ENCODE peak calls at places on chromosomes 12 and 14, in nine cellular contexts. S is ovary, K is stomach, V is SK-N-SH, A is A549, D is tibial nerve, J is HepG2, O is suprapubic skin, P is GM12878. N is an unnamed sample. For H3K4me1, the result is how much of the 10 kb centered on the place peaks cover.

GRCh38 chr14:68979722-68980552 is 835 bp upstream of the ACTN1 start:
- DNase-seq in K (peak), A (peak), D (peak), V (no peak), S (peak), J (no peak), O (peak), P (no peak), N (peak)

GRCh38 chr14:64772394-64772950 is 68.2 kb downstream of the PLEKHG3 start:
- DNase-seq in P (no peak), S (peak), D (no peak), O (no peak), A (no peak), V (no peak), K (no peak), J (peak), N (no peak)

GRCh38 chr14:77498984-77499527 is 440 bp upstream of the ISM2 start:
- DNase-seq in A (no peak), D (no peak), V (no peak), K (peak), P (no peak), J (peak), O (no peak), S (no peak), N (no peak)

GRCh38 chr12:88553941-88554658 is 26.2 kb downstream of the KITLG start:
- DNase-seq in K (no peak), V (peak), D (no peak), P (no peak), J (peak), S (no peak), O (no peak), A (no peak), N (no peak)

GRCh38 chr12:109082751-109083150 is 10.5 kb downstream of the ALKBH2 start:
- DNase-seq in D (no peak), P (no peak), J (no peak), K (no peak), V (no peak), S (no peak), A (no peak), O (no peak), N (no peak)

GRCh38 chr12:6949063-6949594 is 2.0 kb upstream of the PTPN6 start:
- DNase-seq in V (peak), K (no peak), S (no peak), J (no peak), A (no peak), P (no peak), O (peak), D (no peak), N (no peak)

GRCh38 chr14:29220077-29220476 is 453.5 kb downstream of the FOXG1 start:
- DNase-seq in A (no peak), K (no peak), J (no peak), V (no peak), P (no peak), O (no peak), D (no peak), S (no peak), N (no peak)

GRCh38 chr14:57085801-57086200 is 182.9 kb downstream of the EXOC5 start:
- DNase-seq in S (no peak), K (no peak), D (no peak), J (no peak), V (peak), P (no peak), O (no peak), A (no peak), N (no peak)

GRCh38 chr14:104941508-104942365 is 17.1 kb downstream of the PLD4 start:
- DNase-seq in D (peak), J (no peak), O (peak), S (peak), A (no peak), P (no peak), V (no peak), K (no peak), N (no peak)

GRCh38 chr12:91202390-91202789 is 19.8 kb upstream of the DCN start:
- DNase-seq in V (no peak), P (no peak), O (no peak), K (no peak), D (no peak), S (no peak), A (no peak), J (no peak), N (no peak)

GRCh38 chr14:37573355-37573754 is 21.7 kb downstream of the FOXA1 start:
- DNase-seq in O (no peak), J (no peak), A (no peak), S (no peak), P (no peak), K (no peak), D (no peak), V (no peak), N (no peak)

GRCh38 chr14:30559638-30560071 is 697 bp downstream of the G2E3 start:
- DNase-seq in K (no peak), V (peak), D (no peak), O (no peak), S (no peak), J (peak), P (no peak), A (no peak), N (no peak)

GRCh38 chr12:128920468-128920867 is 67.2 kb downstream of the GLT1D1 start:
- DNase-seq in O (no peak), J (no peak), K (no peak), S (no peak), D (no peak), P (no peak), A (no peak), V (no peak), N (no peak)

GRCh38 chr14:22097606-22098292 is 424.1 kb upstream of the OR4E1 start:
- DNase-seq in D (no peak), P (no peak), A (no peak), V (no peak), O (no peak), K (no peak), J (no peak), S (no peak), N (no peak)

GRCh38 chr14:22099942-22100763 is 426.5 kb upstream of the OR4E1 start:
- DNase-seq in V (peak), S (peak), D (peak), K (peak), P (no peak), A (peak), J (peak), O (peak), N (peak)

GRCh38 chr14:67393689-67394088 is 18.3 kb downstream of the PLEK2 start:
- DNase-seq in D (no peak), O (no peak), J (no peak), P (no peak), V (no peak), K (no peak), S (no peak), A (no peak), N (no peak)

GRCh38 chr12:28180791-28181190 is 9.5 kb upstream of the CCDC91 start:
- DNase-seq in A (no peak), K (no peak), P (no peak), J (no peak), D (no peak), S (no peak), O (no peak), V (no peak), N (no peak)

GRCh38 chr14:105526781-105527380 is 498 bp downstream of the TMEM121 start:
- DNase-seq in O (no peak), K (no peak), A (no peak), V (peak), D (no peak), S (peak), P (no peak), J (no peak), N (no peak)

DNA sequence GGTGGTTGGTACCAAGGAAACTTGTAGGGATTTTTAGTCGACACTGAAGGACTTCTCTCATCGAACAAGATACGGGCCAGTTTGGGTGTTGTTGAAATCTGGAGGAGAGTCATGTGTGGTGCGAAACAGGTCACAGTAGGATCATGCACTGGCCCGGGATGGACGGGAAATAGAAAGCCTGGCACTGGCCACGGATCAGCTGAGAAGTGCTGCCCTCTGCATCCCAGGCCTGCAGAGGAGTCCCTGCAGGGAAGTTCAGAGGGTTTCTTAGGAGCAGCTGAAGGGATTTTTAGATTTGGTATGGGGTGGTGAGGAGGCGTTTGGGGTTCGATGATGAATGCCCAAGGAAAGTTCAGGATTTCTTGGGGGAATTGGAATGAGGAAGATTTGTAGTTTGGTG is 63.1 kb downstream of the TSPAN9 start:
- DNase-seq in K (no peak), S (no peak), A (no peak), O (no peak), V (no peak), D (no peak), J (no peak), P (no peak), N (no peak)
- H3K4me1 ChIP-seq in K (under half), S (under half), A (under half), O (under half), V (under half), D (under half), J (under half), P (under half), N (under half)

GRCh38 chr14:102878174-102878969 is 44.1 kb upstream of the AMN start:
- DNase-seq in O (no peak), P (no peak), D (no peak), S (no peak), J (no peak), V (no peak), K (no peak), A (no peak), N (peak)
- TF ChIP-seq CTCF in O (no peak), P (peak), D (no peak), S (no peak), J (peak), V (no peak), K (no peak), A (no peak), N (peak)

DNA sequence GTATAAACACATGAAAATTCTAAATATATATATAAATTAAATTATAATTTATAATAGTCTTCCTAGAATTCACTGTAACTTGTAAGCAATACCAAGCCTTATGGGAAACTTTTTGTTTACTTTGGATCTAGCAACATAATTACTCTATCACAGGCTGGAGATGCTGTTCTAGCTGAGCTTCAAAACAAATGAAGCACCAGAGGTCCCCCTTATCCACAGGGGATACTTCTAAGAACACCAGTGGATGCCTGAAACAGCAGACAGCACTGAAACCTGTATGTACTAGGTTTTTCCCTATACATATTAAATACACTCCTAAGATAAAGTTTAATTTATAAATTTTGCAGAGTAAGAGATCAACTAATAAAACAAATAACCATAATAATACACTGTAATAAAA is 96.6 kb downstream of the CDK17 start:
- DNase-seq in S (no peak), P (no peak), J (no peak), K (no peak), V (no peak), A (no peak), O (no peak), D (no peak), N (no peak)
- TF ChIP-seq EP300 in S (no peak), P (no peak), J (no peak), K (no peak), V (no peak), A (no peak), O (no peak), D (no peak), N (no peak)

GRCh38 chr14:35331605-35332516 is 39.7 kb downstream of the PSMA6 start:
- DNase-seq in S (no peak), A (no peak), O (no peak), K (peak), P (no peak), V (peak), J (peak), D (no peak), N (peak)

GRCh38 chr14:35335388-35336092 is 43.4 kb downstream of the PSMA6 start:
- DNase-seq in D (no peak), S (peak), P (no peak), O (no peak), V (peak), A (peak), K (peak), J (peak), N (peak)

GRCh38 chr14:35332517-35333346 is 40.5 kb downstream of the PSMA6 start:
- DNase-seq in K (peak), P (no peak), O (no peak), V (peak), S (no peak), A (no peak), J (no peak), D (no peak), N (peak)

GRCh38 chr14:35333797-35334743 is 41.9 kb downstream of the PSMA6 start:
- DNase-seq in J (peak), P (no peak), K (no peak), D (no peak), A (no peak), S (peak), V (peak), O (no peak), N (no peak)

GRCh38 chr14:35333347-35333730 is 41.2 kb downstream of the PSMA6 start:
- DNase-seq in O (no peak), D (no peak), S (peak), J (no peak), V (peak), A (no peak), P (no peak), K (no peak), N (no peak)
- H3K4me1 ChIP-seq in O (half or more), D (under half), S (under half), J (half or more), V (under half), A (half or more), P (under half), K (half or more), N (half or more)

GRCh38 chr12:121441555-121441954 is 41.6 kb downstream of the RNF34 start:
- DNase-seq in D (no peak), S (no peak), A (peak), V (peak), O (no peak), J (peak), K (peak), P (no peak), N (no peak)
- TF ChIP-seq CTCF in D (no peak), S (no peak), A (peak), V (no peak), O (no peak), J (peak), K (no peak), P (no peak), N (no peak)

GRCh38 chr14:78829274-78829673 is 659.1 kb downstream of the NRXN3 start:
- DNase-seq in O (no peak), D (no peak), J (no peak), S (no peak), P (no peak), V (no peak), A (no peak), K (no peak), N (no peak)
- TF ChIP-seq EP300 in O (no peak), D (no peak), J (no peak), S (no peak), P (no peak), V (no peak), A (no peak), K (no peak), N (no peak)

DNA sequence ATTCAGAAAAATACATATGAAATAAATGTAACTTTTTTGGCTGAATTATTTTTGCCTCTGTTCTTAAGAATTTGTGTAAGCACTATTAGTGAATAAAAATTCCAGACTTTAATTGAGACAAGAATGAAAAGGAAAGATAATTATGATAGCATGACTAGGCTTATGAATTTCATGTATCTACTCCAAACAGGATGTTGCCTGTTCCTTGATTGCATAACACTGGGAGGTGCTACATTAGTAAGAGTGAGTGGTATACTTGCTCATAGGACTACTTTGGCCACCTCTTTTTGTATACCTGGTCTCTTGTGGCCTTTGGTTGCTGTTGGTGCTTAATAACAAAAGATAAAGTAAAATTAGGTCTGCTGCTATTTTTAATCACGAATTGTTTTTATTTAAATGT is 112.8 kb downstream of the NAV3 start:
- DNase-seq in K (no peak), D (no peak), V (no peak), S (no peak), P (no peak), O (no peak), J (no peak), A (peak), N (no peak)
- H3K4me1 ChIP-seq in K (under half), D (under half), V (under half), S (under half), P (under half), O (under half), J (under half), A (under half), N (under half)

DNA sequence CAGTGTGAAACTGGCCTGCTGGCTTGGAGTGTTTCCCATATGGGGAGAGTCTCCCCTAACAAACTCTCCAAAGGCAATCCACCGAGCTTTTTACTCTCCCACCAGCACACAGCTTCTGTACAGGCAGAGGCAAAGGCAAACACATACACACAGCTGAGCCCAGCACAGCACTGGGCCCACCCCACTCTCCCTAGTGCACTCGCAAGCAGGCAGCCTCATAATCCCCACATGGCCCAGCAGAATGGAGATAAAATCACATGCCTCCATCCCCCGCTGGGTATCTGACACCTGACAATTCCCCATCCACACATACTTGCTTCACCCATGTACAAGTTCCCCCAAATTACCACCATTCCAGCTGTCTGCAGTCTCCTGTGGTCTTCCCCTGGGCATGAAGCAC is 3.4 kb downstream of the HOXC12 start:
- DNase-seq in J (no peak), O (no peak), S (no peak), P (no peak), K (no peak), D (no peak), V (no peak), A (no peak), N (no peak)
- TF ChIP-seq CTCF in J (no peak), O (no peak), S (no peak), P (no peak), K (no peak), D (no peak), V (no peak), A (no peak), N (no peak)

DNA sequence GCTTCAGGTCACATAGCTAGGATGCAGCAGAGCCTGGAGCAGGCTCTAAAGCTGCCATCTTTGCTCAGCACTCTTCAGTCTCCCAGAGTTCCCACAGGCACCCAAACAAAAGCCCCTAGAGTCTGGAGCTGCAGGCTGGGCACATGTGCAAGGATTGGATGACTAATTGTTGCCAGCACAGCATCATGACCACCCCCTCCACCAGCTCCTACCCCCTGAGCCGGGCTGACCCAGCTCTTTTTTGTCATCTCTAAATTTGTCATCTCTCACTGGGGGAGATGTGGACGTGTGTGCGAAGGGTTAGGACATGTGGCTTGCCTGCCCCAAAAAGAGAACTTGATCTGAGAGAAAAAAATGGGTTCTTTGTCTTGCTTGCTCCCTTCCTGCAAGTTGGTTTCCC is 4.3 kb upstream of the MMP19 start:
- DNase-seq in V (no peak), P (no peak), A (no peak), O (no peak), S (no peak), J (no peak), K (no peak), D (no peak), N (no peak)
- TF ChIP-seq EP300 in V (no peak), P (no peak), A (no peak), O (no peak), S (no peak), J (no peak), K (no peak), D (peak), N (no peak)